ENCODE peak calls at places on chromosomes 6 and 20, in six cellular contexts. One of them, this sample, is unnamed.

GRCh38 chr6:123829302-123829953 is 25.8 kb downstream of the NKAIN2 start:
- DNase-seq in Daoy: no peak
- DNase-seq in HFF-Myc: no peak
- DNase-seq in activated CD4-positive, CD25-positive, alpha-beta regulatory T cell treated with anti-CD3 and anti-CD28 coated beads, Interleukin-2, amount 50 U/mL, for 16 hours: no peak
- DNase-seq in GM18507: no peak
- DNase-seq in Right ventricle myocardium superior: no peak
- DNase-seq in this sample: no peak

GRCh38 chr20:63740501-63741353 is 1.2 kb downstream of the SLC2A4RG start:
- DNase-seq in Daoy: peak; percentile 83
- DNase-seq in HFF-Myc: peak; percentile 58
- DNase-seq in activated CD4-positive, CD25-positive, alpha-beta regulatory T cell treated with anti-CD3 and anti-CD28 coated beads, Interleukin-2, amount 50 U/mL, for 16 hours: no peak
- DNase-seq in GM18507: no peak
- DNase-seq in Right ventricle myocardium superior: peak; percentile 97
- DNase-seq in this sample: no peak

GRCh38 chr6:24391208-24391607 is 11.5 kb upstream of the MRS2 start:
- DNase-seq in Daoy: no peak
- DNase-seq in HFF-Myc: no peak
- DNase-seq in activated CD4-positive, CD25-positive, alpha-beta regulatory T cell treated with anti-CD3 and anti-CD28 coated beads, Interleukin-2, amount 50 U/mL, for 16 hours: no peak
- DNase-seq in GM18507: no peak
- DNase-seq in Right ventricle myocardium superior: no peak
- DNase-seq in this sample: no peak

GRCh38 chr6:167505782-167506181 is 180.9 kb downstream of the TTLL2 start:
- DNase-seq in Daoy: no peak
- DNase-seq in HFF-Myc: no peak
- DNase-seq in activated CD4-positive, CD25-positive, alpha-beta regulatory T cell treated with anti-CD3 and anti-CD28 coated beads, Interleukin-2, amount 50 U/mL, for 16 hours: no peak
- DNase-seq in GM18507: no peak
- DNase-seq in Right ventricle myocardium superior: no peak
- DNase-seq in this sample: no peak

GRCh38 chr20:60221593-60221992 is 263.4 kb downstream of the CDH26 start:
- DNase-seq in Daoy: no peak
- DNase-seq in HFF-Myc: no peak
- DNase-seq in activated CD4-positive, CD25-positive, alpha-beta regulatory T cell treated with anti-CD3 and anti-CD28 coated beads, Interleukin-2, amount 50 U/mL, for 16 hours: no peak
- DNase-seq in GM18507: no peak
- DNase-seq in Right ventricle myocardium superior: no peak
- DNase-seq in this sample: no peak

GRCh38 chr6:19231878-19232519 is 605.2 kb upstream of the ID4 start:
- DNase-seq in Daoy: no peak
- DNase-seq in HFF-Myc: no peak
- DNase-seq in activated CD4-positive, CD25-positive, alpha-beta regulatory T cell treated with anti-CD3 and anti-CD28 coated beads, Interleukin-2, amount 50 U/mL, for 16 hours: no peak
- DNase-seq in GM18507: no peak
- DNase-seq in Right ventricle myocardium superior: no peak
- DNase-seq in this sample: no peak

GRCh38 chr6:110898111-110898510 is 23.5 kb downstream of the AMD1 start:
- DNase-seq in Daoy: no peak
- DNase-seq in HFF-Myc: no peak
- DNase-seq in activated CD4-positive, CD25-positive, alpha-beta regulatory T cell treated with anti-CD3 and anti-CD28 coated beads, Interleukin-2, amount 50 U/mL, for 16 hours: no peak
- DNase-seq in GM18507: no peak
- DNase-seq in Right ventricle myocardium superior: no peak
- DNase-seq in this sample: no peak

GRCh38 chr6:69867075-69867911 is 937 bp downstream of the COL19A1 start:
- DNase-seq in Daoy: peak; percentile 63
- DNase-seq in HFF-Myc: no peak
- DNase-seq in activated CD4-positive, CD25-positive, alpha-beta regulatory T cell treated with anti-CD3 and anti-CD28 coated beads, Interleukin-2, amount 50 U/mL, for 16 hours: peak; percentile 6
- DNase-seq in GM18507: no peak
- DNase-seq in Right ventricle myocardium superior: peak; percentile 78
- DNase-seq in this sample: no peak

GRCh38 chr6:52511572-52512151 is 65.2 kb downstream of the TRAM2 start:
- DNase-seq in Daoy: peak; percentile 48
- DNase-seq in HFF-Myc: no peak
- DNase-seq in activated CD4-positive, CD25-positive, alpha-beta regulatory T cell treated with anti-CD3 and anti-CD28 coated beads, Interleukin-2, amount 50 U/mL, for 16 hours: no peak
- DNase-seq in GM18507: no peak
- DNase-seq in Right ventricle myocardium superior: no peak
- DNase-seq in this sample: no peak

GRCh38 chr6:79613912-79614311 is 17.2 kb upstream of the SH3BGRL2 start:
- DNase-seq in Daoy: no peak
- DNase-seq in HFF-Myc: no peak
- DNase-seq in activated CD4-positive, CD25-positive, alpha-beta regulatory T cell treated with anti-CD3 and anti-CD28 coated beads, Interleukin-2, amount 50 U/mL, for 16 hours: no peak
- DNase-seq in GM18507: no peak
- DNase-seq in Right ventricle myocardium superior: no peak
- DNase-seq in this sample: no peak

GRCh38 chr6:107666084-107666981 is 157.8 kb downstream of the SCML4 start:
- DNase-seq in Daoy: peak; percentile 74
- DNase-seq in HFF-Myc: no peak
- DNase-seq in activated CD4-positive, CD25-positive, alpha-beta regulatory T cell treated with anti-CD3 and anti-CD28 coated beads, Interleukin-2, amount 50 U/mL, for 16 hours: no peak
- DNase-seq in GM18507: no peak
- DNase-seq in Right ventricle myocardium superior: no peak
- DNase-seq in this sample: no peak

GRCh38 chr6:107763959-107764358 is 60.2 kb downstream of the SCML4 start:
- DNase-seq in Daoy: no peak
- DNase-seq in HFF-Myc: no peak
- DNase-seq in activated CD4-positive, CD25-positive, alpha-beta regulatory T cell treated with anti-CD3 and anti-CD28 coated beads, Interleukin-2, amount 50 U/mL, for 16 hours: no peak
- DNase-seq in GM18507: no peak
- DNase-seq in Right ventricle myocardium superior: no peak
- DNase-seq in this sample: no peak

GRCh38 chr20:45924391-45925261 is 9.9 kb upstream of the PCIF1 start:
- DNase-seq in Daoy: no peak
- DNase-seq in HFF-Myc: no peak
- DNase-seq in activated CD4-positive, CD25-positive, alpha-beta regulatory T cell treated with anti-CD3 and anti-CD28 coated beads, Interleukin-2, amount 50 U/mL, for 16 hours: no peak
- DNase-seq in GM18507: no peak
- DNase-seq in Right ventricle myocardium superior: peak; percentile 65
- DNase-seq in this sample: no peak

GRCh38 chr6:3943373-3943772 is 94.2 kb downstream of the FAM50B start:
- DNase-seq in Daoy: no peak
- DNase-seq in HFF-Myc: no peak
- DNase-seq in activated CD4-positive, CD25-positive, alpha-beta regulatory T cell treated with anti-CD3 and anti-CD28 coated beads, Interleukin-2, amount 50 U/mL, for 16 hours: no peak
- DNase-seq in GM18507: no peak
- DNase-seq in Right ventricle myocardium superior: peak; percentile 80
- DNase-seq in this sample: no peak

GRCh38 chr6:139173172-139173571 is 38.3 kb downstream of the HECA start:
- DNase-seq in Daoy: peak; percentile 6
- DNase-seq in HFF-Myc: peak; percentile 9
- DNase-seq in activated CD4-positive, CD25-positive, alpha-beta regulatory T cell treated with anti-CD3 and anti-CD28 coated beads, Interleukin-2, amount 50 U/mL, for 16 hours: no peak
- DNase-seq in GM18507: no peak
- DNase-seq in Right ventricle myocardium superior: no peak
- DNase-seq in this sample: no peak

GRCh38 chr6:4931530-4932505 is 72.0 kb downstream of the RPP40 start:
- DNase-seq in Daoy: peak; percentile 43
- DNase-seq in HFF-Myc: no peak
- DNase-seq in activated CD4-positive, CD25-positive, alpha-beta regulatory T cell treated with anti-CD3 and anti-CD28 coated beads, Interleukin-2, amount 50 U/mL, for 16 hours: no peak
- DNase-seq in GM18507: no peak
- DNase-seq in Right ventricle myocardium superior: no peak
- DNase-seq in this sample: no peak

GRCh38 chr6:135212020-135212806 is 31.1 kb downstream of the MYB start:
- DNase-seq in Daoy: peak; percentile 66
- DNase-seq in HFF-Myc: peak; percentile 12
- DNase-seq in activated CD4-positive, CD25-positive, alpha-beta regulatory T cell treated with anti-CD3 and anti-CD28 coated beads, Interleukin-2, amount 50 U/mL, for 16 hours: no peak
- DNase-seq in GM18507: no peak
- DNase-seq in Right ventricle myocardium superior: no peak
- DNase-seq in this sample: no peak

GRCh38 chr6:158481612-158482473 is 78.0 kb upstream of the TMEM181 start:
- DNase-seq in Daoy: peak; percentile 91
- DNase-seq in HFF-Myc: peak; percentile 70
- DNase-seq in activated CD4-positive, CD25-positive, alpha-beta regulatory T cell treated with anti-CD3 and anti-CD28 coated beads, Interleukin-2, amount 50 U/mL, for 16 hours: no peak
- DNase-seq in GM18507: no peak
- DNase-seq in Right ventricle myocardium superior: no peak
- DNase-seq in this sample: no peak

GRCh38 chr20:44460795-44461141 is 14.9 kb upstream of the TTPAL start:
- DNase-seq in Daoy: peak; percentile 19
- DNase-seq in HFF-Myc: no peak
- DNase-seq in activated CD4-positive, CD25-positive, alpha-beta regulatory T cell treated with anti-CD3 and anti-CD28 coated beads, Interleukin-2, amount 50 U/mL, for 16 hours: no peak
- DNase-seq in GM18507: no peak
- DNase-seq in Right ventricle myocardium superior: no peak
- DNase-seq in this sample: no peak

GRCh38 chr6:128117916-128118315 is 217.1 kb upstream of the THEMIS start:
- DNase-seq in Daoy: no peak
- DNase-seq in HFF-Myc: no peak
- DNase-seq in activated CD4-positive, CD25-positive, alpha-beta regulatory T cell treated with anti-CD3 and anti-CD28 coated beads, Interleukin-2, amount 50 U/mL, for 16 hours: no peak
- DNase-seq in GM18507: no peak
- DNase-seq in Right ventricle myocardium superior: no peak
- DNase-seq in this sample: no peak

GRCh38 chr6:9408718-9409117 is 973.4 kb upstream of the SLC35B3 start:
- DNase-seq in Daoy: no peak
- DNase-seq in HFF-Myc: no peak
- DNase-seq in activated CD4-positive, CD25-positive, alpha-beta regulatory T cell treated with anti-CD3 and anti-CD28 coated beads, Interleukin-2, amount 50 U/mL, for 16 hours: no peak
- DNase-seq in GM18507: no peak
- DNase-seq in Right ventricle myocardium superior: no peak
- DNase-seq in this sample: no peak

GRCh38 chr20:23116301-23117089 is 30.4 kb upstream of the CD93 start:
- DNase-seq in Daoy: peak; percentile 7
- DNase-seq in HFF-Myc: no peak
- DNase-seq in activated CD4-positive, CD25-positive, alpha-beta regulatory T cell treated with anti-CD3 and anti-CD28 coated beads, Interleukin-2, amount 50 U/mL, for 16 hours: no peak
- DNase-seq in GM18507: no peak
- DNase-seq in Right ventricle myocardium superior: no peak
- DNase-seq in this sample: no peak

GRCh38 chr6:38588631-38589366 is 50.9 kb downstream of the BTBD9 start:
- DNase-seq in Daoy: peak; percentile 4
- DNase-seq in HFF-Myc: no peak
- DNase-seq in activated CD4-positive, CD25-positive, alpha-beta regulatory T cell treated with anti-CD3 and anti-CD28 coated beads, Interleukin-2, amount 50 U/mL, for 16 hours: no peak
- DNase-seq in GM18507: no peak
- DNase-seq in Right ventricle myocardium superior: no peak
- DNase-seq in this sample: no peak

GRCh38 chr6:52522655-52523054 is 54.2 kb downstream of the TRAM2 start:
- DNase-seq in Daoy: peak; percentile 50
- DNase-seq in HFF-Myc: no peak
- DNase-seq in activated CD4-positive, CD25-positive, alpha-beta regulatory T cell treated with anti-CD3 and anti-CD28 coated beads, Interleukin-2, amount 50 U/mL, for 16 hours: no peak
- DNase-seq in GM18507: no peak
- DNase-seq in Right ventricle myocardium superior: no peak
- DNase-seq in this sample: no peak

GRCh38 chr6:1597924-1598323 is 11.8 kb upstream of the FOXC1 start:
- DNase-seq in Daoy: no peak
- DNase-seq in HFF-Myc: no peak
- DNase-seq in activated CD4-positive, CD25-positive, alpha-beta regulatory T cell treated with anti-CD3 and anti-CD28 coated beads, Interleukin-2, amount 50 U/mL, for 16 hours: no peak
- DNase-seq in GM18507: no peak
- DNase-seq in Right ventricle myocardium superior: no peak
- DNase-seq in this sample: no peak

GRCh38 chr20:64239449-64240242 is 15.9 kb upstream of the PCMTD2 start:
- DNase-seq in Daoy: no peak
- DNase-seq in HFF-Myc: no peak
- DNase-seq in activated CD4-positive, CD25-positive, alpha-beta regulatory T cell treated with anti-CD3 and anti-CD28 coated beads, Interleukin-2, amount 50 U/mL, for 16 hours: no peak
- DNase-seq in GM18507: no peak
- DNase-seq in Right ventricle myocardium superior: no peak
- DNase-seq in this sample: no peak

GRCh38 chr6:52537001-52537753 is 39.7 kb downstream of the TRAM2 start:
- DNase-seq in Daoy: peak; percentile 56
- DNase-seq in HFF-Myc: no peak
- DNase-seq in activated CD4-positive, CD25-positive, alpha-beta regulatory T cell treated with anti-CD3 and anti-CD28 coated beads, Interleukin-2, amount 50 U/mL, for 16 hours: no peak
- DNase-seq in GM18507: no peak
- DNase-seq in Right ventricle myocardium superior: no peak
- DNase-seq in this sample: peak; percentile 78

GRCh38 chr20:6632187-6632586 is 135.3 kb upstream of the BMP2 start:
- DNase-seq in Daoy: peak; percentile 41
- DNase-seq in HFF-Myc: no peak
- DNase-seq in activated CD4-positive, CD25-positive, alpha-beta regulatory T cell treated with anti-CD3 and anti-CD28 coated beads, Interleukin-2, amount 50 U/mL, for 16 hours: no peak
- DNase-seq in GM18507: no peak
- DNase-seq in Right ventricle myocardium superior: peak; percentile 45
- DNase-seq in this sample: no peak

GRCh38 chr20:4038047-4038459 is 22.7 kb upstream of the RNF24 start:
- DNase-seq in Daoy: peak; percentile 83
- DNase-seq in HFF-Myc: peak; percentile 65
- DNase-seq in activated CD4-positive, CD25-positive, alpha-beta regulatory T cell treated with anti-CD3 and anti-CD28 coated beads, Interleukin-2, amount 50 U/mL, for 16 hours: peak; percentile 58
- DNase-seq in GM18507: peak; percentile 66
- DNase-seq in Right ventricle myocardium superior: peak; percentile 82
- DNase-seq in this sample: peak; percentile 88

This sample was measured in GM12864.